ENCODE peak calls at places on chromosomes 2 and 18, in eight cellular contexts. X, Y, I, W, Q, J, O and C are unnamed samples. For H3K27me3, the result is how much of the 10 kb centered on the place peaks cover.

GRCh38 chr18:68509902-68510301 is 205.0 kb downstream of the TMX3 start:
- DNase-seq in X (no peak), Y (no peak), I (no peak), W (no peak), Q (no peak), J (no peak), O (no peak), C (no peak)

GRCh38 chr2:584863-585823 is 92.1 kb downstream of the TMEM18 start:
- DNase-seq in X (no peak), Y (no peak), I (no peak), W (peak), Q (no peak), J (no peak), O (peak), C (no peak)

GRCh38 chr2:28102455-28102874 is 211.9 kb downstream of the BABAM2 start:
- DNase-seq in X (peak), Y (no peak), I (no peak), W (no peak), Q (no peak), J (peak), O (no peak), C (no peak)

GRCh38 chr2:101972621-101973434 is 18.9 kb upstream of the IL1R2 start:
- DNase-seq in X (peak), Y (no peak), I (no peak), W (no peak), Q (no peak), J (peak), O (peak), C (no peak)

GRCh38 chr18:67794512-67794911 is 278.0 kb upstream of the DSEL start:
- DNase-seq in X (peak), Y (no peak), I (no peak), W (no peak), Q (no peak), J (no peak), O (no peak), C (no peak)

GRCh38 chr2:74712223-74713053 is 58.4 kb downstream of the SEMA4F start:
- DNase-seq in X (no peak), Y (no peak), I (no peak), W (no peak), Q (no peak), J (no peak), O (peak), C (no peak)

GRCh38 chr2:69122271-69122670 is 109.3 kb downstream of the ANTXR1 start:
- DNase-seq in X (peak), Y (no peak), I (no peak), W (no peak), Q (no peak), J (no peak), O (peak), C (peak)

GRCh38 chr2:98761267-98761781 is 30.4 kb upstream of the MGAT4A start:
- DNase-seq in X (no peak), Y (no peak), I (no peak), W (no peak), Q (no peak), J (no peak), O (peak), C (no peak)

GRCh38 chr2:16747257-16747656 is 81.6 kb upstream of the CYRIA start:
- DNase-seq in X (no peak), Y (no peak), I (no peak), W (no peak), Q (no peak), J (no peak), O (no peak), C (no peak)

GRCh38 chr2:86489542-86489941 is 48.4 kb downstream of the KDM3A start:
- DNase-seq in X (no peak), Y (no peak), I (no peak), W (no peak), Q (no peak), J (no peak), O (no peak), C (no peak)

GRCh38 chr2:96092580-96092877 is 23.8 kb downstream of the ADRA2B start:
- DNase-seq in X (no peak), Y (no peak), I (no peak), W (peak), Q (no peak), J (no peak), O (no peak), C (no peak)

GRCh38 chr2:84613082-84613481 is 96.8 kb downstream of the DNAH6 start:
- DNase-seq in X (no peak), Y (no peak), I (peak), W (no peak), Q (no peak), J (no peak), O (peak), C (no peak)

GRCh38 chr2:70985956-70986355 is 7.5 kb downstream of the ANKRD53 start:
- DNase-seq in X (no peak), Y (no peak), I (no peak), W (no peak), Q (no peak), J (no peak), O (no peak), C (no peak)

GRCh38 chr2:28161466-28161865 is 231.2 kb upstream of the FOSL2 start:
- DNase-seq in X (peak), Y (no peak), I (no peak), W (no peak), Q (no peak), J (no peak), O (no peak), C (no peak)

GRCh38 chr2:157414050-157414449 is 29.8 kb downstream of the CYTIP start:
- DNase-seq in X (no peak), Y (no peak), I (no peak), W (no peak), Q (no peak), J (no peak), O (no peak), C (no peak)

GRCh38 chr2:54081574-54081973 is 33.8 kb upstream of the ACYP2 start:
- DNase-seq in X (no peak), Y (no peak), I (no peak), W (peak), Q (no peak), J (no peak), O (peak), C (peak)

GRCh38 chr2:191582355-191582754 is 95.6 kb upstream of the NABP1 start:
- DNase-seq in X (peak), Y (no peak), I (no peak), W (no peak), Q (no peak), J (peak), O (peak), C (peak)

GRCh38 chr2:142462291-142462690 is 331.5 kb upstream of the LRP1B start:
- DNase-seq in X (no peak), Y (no peak), I (no peak), W (no peak), Q (no peak), J (no peak), O (no peak), C (no peak)

GRCh38 chr2:23312996-23313606 is 71.9 kb upstream of the KLHL29 start:
- DNase-seq in X (peak), Y (no peak), I (no peak), W (peak), Q (no peak), J (no peak), O (peak), C (no peak)

GRCh38 chr2:240627736-240628506 is 2.6 kb downstream of the GPR35 start:
- DNase-seq in X (no peak), Y (no peak), I (no peak), W (peak), Q (no peak), J (no peak), O (no peak), C (no peak)

GRCh38 chr18:9003406-9004100 is 98.9 kb upstream of the NDUFV2 start:
- DNase-seq in X (no peak), Y (no peak), I (no peak), W (no peak), Q (no peak), J (no peak), O (no peak), C (no peak)

GRCh38 chr18:23938901-23939341 is 75.6 kb upstream of the TTC39C start:
- DNase-seq in X (no peak), Y (no peak), I (peak), W (no peak), Q (no peak), J (no peak), O (no peak), C (no peak)

GRCh38 chr2:95312543-95313205 is 15.5 kb downstream of the KCNIP3 start:
- DNase-seq in X (no peak), Y (no peak), I (no peak), W (no peak), Q (no peak), J (no peak), O (no peak), C (no peak)

GRCh38 chr2:24015562-24016375 is 5.9 kb downstream of the MFSD2B start:
- DNase-seq in X (peak), Y (no peak), I (no peak), W (no peak), Q (no peak), J (peak), O (peak), C (peak)

GRCh38 chr2:182186132-182186735 is 200.6 kb downstream of the PPP1R1C start:
- DNase-seq in X (peak), Y (no peak), I (no peak), W (no peak), Q (no peak), J (no peak), O (peak), C (no peak)

GRCh38 chr18:23716516-23716915 is 27.3 kb downstream of the LAMA3 start:
- DNase-seq in X (peak), Y (no peak), I (no peak), W (no peak), Q (no peak), J (peak), O (no peak), C (peak)

GRCh38 chr2:137937778-137938177 is 26.5 kb upstream of the HNMT start:
- DNase-seq in X (peak), Y (no peak), I (no peak), W (no peak), Q (no peak), J (no peak), O (no peak), C (no peak)

GRCh38 chr2:187815113-187815512 is 260.9 kb upstream of the TFPI start:
- DNase-seq in X (no peak), Y (no peak), I (no peak), W (no peak), Q (no peak), J (no peak), O (no peak), C (no peak)

GRCh38 chr2:172094319-172095145 is 8.2 kb downstream of the DLX2 start:
- DNase-seq in X (no peak), Y (peak), I (no peak), W (no peak), Q (no peak), J (no peak), O (peak), C (no peak)

GRCh38 chr18:31513189-31513907 is 15.4 kb downstream of the DSG2 start:
- DNase-seq in X (peak), Y (no peak), I (no peak), W (no peak), Q (no peak), J (no peak), O (peak), C (peak)

GRCh38 chr2:39488450-39488849 is 51.4 kb upstream of the MAP4K3 start:
- DNase-seq in X (peak), Y (no peak), I (no peak), W (no peak), Q (no peak), J (no peak), O (peak), C (peak)

GRCh38 chr2:148259674-148260073 is 238.8 kb downstream of the MBD5 start:
- DNase-seq in X (peak), Y (no peak), I (no peak), W (no peak), Q (no peak), J (no peak), O (peak), C (peak)

GRCh38 chr18:3703732-3704176 is 253.8 kb downstream of the TGIF1 start:
- DNase-seq in X (peak), Y (peak), I (peak), W (peak), Q (no peak), J (peak), O (peak), C (no peak)

GRCh38 chr2:236637691-236638569 is 68.3 kb downstream of the ACKR3 start:
- DNase-seq in X (peak), Y (no peak), I (no peak), W (no peak), Q (no peak), J (no peak), O (no peak), C (no peak)

GRCh38 chr2:134715932-134716643 is 2.7 kb downstream of the TMEM163 start:
- DNase-seq in X (no peak), Y (no peak), I (no peak), W (no peak), Q (no peak), J (no peak), O (no peak), C (no peak)
- H3K27me3 ChIP-seq in X (half or more), Y (half or more), I (under half), W (half or more), Q (under half), J (half or more), O (under half), C (under half)

GRCh38 chr18:57640236-57640635 is 18.6 kb upstream of the NARS1 start:
- DNase-seq in X (no peak), Y (no peak), I (no peak), W (no peak), Q (no peak), J (no peak), O (no peak), C (no peak)

GRCh38 chr18:57649536-57650495 is 28.2 kb upstream of the NARS1 start:
- DNase-seq in X (peak), Y (no peak), I (no peak), W (no peak), Q (no peak), J (no peak), O (peak), C (peak)

GRCh38 chr18:57648414-57648813 is 26.8 kb upstream of the NARS1 start:
- DNase-seq in X (no peak), Y (no peak), I (no peak), W (no peak), Q (no peak), J (no peak), O (no peak), C (no peak)

GRCh38 chr18:57640749-57641148 is 19.1 kb upstream of the NARS1 start:
- DNase-seq in X (no peak), Y (no peak), I (no peak), W (no peak), Q (no peak), J (no peak), O (no peak), C (no peak)

DNA sequence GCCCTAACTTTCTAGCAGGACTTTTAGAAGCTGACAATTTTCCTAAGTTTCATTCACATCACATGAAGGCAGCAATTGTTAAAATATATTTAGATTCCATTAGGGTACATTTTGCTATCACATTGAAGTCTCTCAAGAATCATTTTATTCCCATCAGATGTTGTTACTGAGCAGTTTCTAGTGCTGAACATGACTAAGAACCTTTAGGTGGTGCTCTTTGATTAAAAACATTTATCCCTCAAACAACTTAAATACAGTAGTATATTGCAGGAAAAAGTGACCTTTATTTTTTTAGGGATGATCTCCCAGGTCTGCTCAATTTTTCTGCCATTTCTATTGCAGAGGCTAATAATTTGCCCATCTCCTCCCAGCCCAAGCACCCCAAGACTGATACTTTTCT is 22.9 kb upstream of the NARS1 start:
- DNase-seq in X (peak), Y (no peak), I (no peak), W (no peak), Q (no peak), J (no peak), O (peak), C (no peak)
- TF ChIP-seq CTCF in X (peak), Y (peak), I (no peak), W (no peak), Q (no peak), J (peak), O (peak), C (no peak)

GRCh38 chr18:29161429-29161828 is 984.5 kb upstream of the CDH2 start:
- DNase-seq in X (no peak), Y (no peak), I (no peak), W (no peak), Q (no peak), J (no peak), O (peak), C (no peak)

GRCh38 chr18:29164993-29165599 is 988.2 kb upstream of the CDH2 start:
- DNase-seq in X (peak), Y (no peak), I (no peak), W (no peak), Q (no peak), J (peak), O (peak), C (peak)

GRCh38 chr18:29163596-29163995 is 986.7 kb upstream of the CDH2 start:
- DNase-seq in X (no peak), Y (no peak), I (no peak), W (no peak), Q (no peak), J (no peak), O (no peak), C (no peak)

GRCh38 chr18:29160123-29160522 is 983.2 kb upstream of the CDH2 start:
- DNase-seq in X (no peak), Y (no peak), I (no peak), W (no peak), Q (no peak), J (no peak), O (peak), C (no peak)

DNA sequence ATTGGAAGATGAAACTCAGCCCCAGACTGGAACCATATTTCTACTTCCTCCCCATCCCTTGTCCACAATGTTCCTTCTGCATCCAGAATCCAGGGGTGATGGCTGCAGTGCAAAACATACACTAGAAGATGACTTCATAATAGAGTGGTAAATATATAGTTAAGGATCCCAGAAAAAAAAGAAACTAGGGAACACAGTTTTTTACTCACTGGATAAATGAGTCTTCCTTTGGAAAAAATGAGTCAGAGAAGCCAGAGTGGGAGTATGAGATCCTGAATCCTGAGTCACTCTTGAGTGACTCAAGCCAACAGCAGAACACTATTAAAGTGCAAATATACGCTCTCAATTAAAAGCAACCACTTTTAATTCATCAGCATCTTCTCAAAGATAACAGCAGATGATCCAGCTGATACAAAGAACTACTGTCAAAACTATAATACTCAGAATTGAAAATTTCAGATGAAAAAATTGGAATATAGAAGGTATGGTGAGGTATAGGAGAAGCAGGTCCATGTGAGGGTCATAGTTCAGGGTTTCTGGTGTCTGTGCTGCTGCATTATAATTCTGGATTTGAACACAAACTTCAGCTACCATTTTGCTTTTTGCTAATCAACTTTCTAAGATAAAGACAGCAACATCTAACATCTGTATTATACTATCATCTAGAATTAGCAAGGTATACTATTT is 987.2 kb upstream of the CDH2 start:
- DNase-seq in X (peak), Y (no peak), I (no peak), W (no peak), Q (no peak), J (peak), O (peak), C (peak)
- H3K4me3 ChIP-seq in X (no peak), Y (no peak), I (no peak), W (no peak), Q (no peak), J (no peak), O (no peak), C (no peak)

GRCh38 chr2:8640498-8640897 is 41.4 kb upstream of the ID2 start:
- DNase-seq in X (no peak), Y (no peak), I (no peak), W (no peak), Q (no peak), J (no peak), O (no peak), C (no peak)

GRCh38 chr2:8643238-8643995 is 38.4 kb upstream of the ID2 start:
- DNase-seq in X (no peak), Y (no peak), I (no peak), W (no peak), Q (no peak), J (no peak), O (no peak), C (no peak)

GRCh38 chr2:8643996-8644356 is 37.9 kb upstream of the ID2 start:
- DNase-seq in X (no peak), Y (no peak), I (no peak), W (no peak), Q (no peak), J (no peak), O (no peak), C (no peak)

GRCh38 chr2:8641516-8641915 is 40.3 kb upstream of the ID2 start:
- DNase-seq in X (no peak), Y (no peak), I (no peak), W (no peak), Q (no peak), J (no peak), O (no peak), C (no peak)

DNA sequence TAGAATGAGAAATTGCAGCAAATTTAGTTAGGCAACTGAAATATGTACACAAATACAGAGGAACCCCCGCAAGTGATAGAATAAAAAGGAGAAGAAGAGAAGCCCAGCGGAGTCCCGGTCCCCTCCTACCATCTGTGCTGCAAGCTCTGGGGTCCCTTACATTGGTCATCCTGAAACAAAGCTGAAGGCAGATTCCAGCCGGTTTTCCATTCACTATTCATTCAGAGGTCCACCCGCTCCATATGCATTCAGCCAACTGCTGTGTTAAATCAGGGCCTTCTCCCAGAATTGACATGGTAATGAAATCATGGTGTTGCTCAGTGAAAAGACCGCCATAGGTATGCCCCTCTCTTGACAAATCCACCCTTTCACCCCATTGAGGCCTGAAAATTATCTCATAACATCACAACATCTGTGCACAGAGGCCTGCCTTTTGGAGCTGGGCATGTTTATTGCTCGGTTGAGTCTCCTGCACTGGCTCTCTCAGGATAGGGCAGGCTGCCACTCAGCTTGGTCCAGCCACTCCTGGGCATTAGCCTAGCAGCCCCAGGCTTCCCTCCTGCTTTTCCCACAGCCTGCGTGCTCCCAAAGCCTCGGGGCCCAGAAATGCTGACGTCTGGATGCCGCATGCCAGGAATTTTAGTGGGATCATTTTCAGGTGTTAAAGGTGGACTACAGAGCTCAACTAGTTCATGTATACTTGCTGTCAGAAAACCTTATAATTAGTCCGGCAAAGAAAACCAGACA is 39.4 kb upstream of the ID2 start:
- DNase-seq in X (no peak), Y (no peak), I (no peak), W (no peak), Q (no peak), J (no peak), O (no peak), C (no peak)
- H3K27me3 ChIP-seq in X (under half), Y (under half), I (under half), W (under half), Q (under half), J (under half), O (under half), C (under half)